ENCODE peak calls at places on chromosome 20, in eight cellular contexts. V is fibroblast of lung, L is HFF-Myc, M is right atrium auricular region, A is endodermal cell, Q is Peyer's patch, J is GM23338, X is B cell. O is an unnamed sample.

GRCh38 chr20:19828233-19828632 is 70.2 kb downstream of the RIN2 start:
- DNase-seq in A (no peak), X (peak; percentile 53), V (peak; percentile 35), L (no peak), Q (peak; percentile 61), J (no peak), M (no peak), O (no peak)

GRCh38 chr20:25571817-25572216 is 13.5 kb downstream of the NINL start:
- DNase-seq in Q (no peak), M (no peak), X (no peak), A (peak; percentile 15), V (no peak), L (no peak), J (no peak), O (no peak)

GRCh38 chr20:19249515-19249914 is 37.1 kb downstream of the SLC24A3 start:
- DNase-seq in X (no peak), M (no peak), L (no peak), A (no peak), Q (no peak), J (no peak), V (peak; percentile 22), O (no peak)

GRCh38 chr20:20520776-20521175 is 152.9 kb downstream of the INSM1 start:
- DNase-seq in J (no peak), L (no peak), M (no peak), Q (no peak), A (no peak), V (peak; percentile 12), X (no peak), O (no peak)

GRCh38 chr20:18144541-18145099 is 7.0 kb downstream of the KAT14 start:
- DNase-seq in Q (no peak), J (peak; percentile 17), V (no peak), M (no peak), A (peak; percentile 67), X (no peak), L (no peak), O (no peak)

GRCh38 chr20:8399963-8400362 is 267.9 kb downstream of the PLCB1 start:
- DNase-seq in M (no peak), L (no peak), V (no peak), Q (no peak), A (no peak), X (peak; percentile 58), J (no peak), O (no peak)

GRCh38 chr20:31823360-31824124 is 4.4 kb downstream of the MYLK2 start:
- DNase-seq in L (no peak), M (no peak), Q (no peak), A (peak; percentile 55), X (no peak), J (no peak), V (no peak), O (no peak)

GRCh38 chr20:58306421-58307261 is 2.9 kb upstream of the RAB22A start:
- DNase-seq in L (no peak), V (no peak), X (peak; percentile 62), J (no peak), Q (peak; percentile 75), A (no peak), M (no peak), O (peak; percentile 77)

GRCh38 chr20:51091564-51092195 is 68.8 kb upstream of the KCNG1 start:
- DNase-seq in A (peak; percentile 84), M (no peak), V (no peak), L (no peak), J (peak; percentile 37), X (no peak), Q (no peak), O (no peak)

GRCh38 chr20:56409521-56409920 is 2.5 kb upstream of the CASS4 start:
- DNase-seq in J (no peak), M (no peak), L (no peak), X (no peak), Q (no peak), V (peak; percentile 97), A (no peak), O (no peak)

GRCh38 chr20:5482791-5483190 is 166.0 kb upstream of the PROKR2 start:
- DNase-seq in L (no peak), X (no peak), A (peak; percentile 5), Q (peak; percentile 69), M (no peak), V (peak; percentile 70), J (no peak), O (no peak)

GRCh38 chr20:23021941-23022340 is 13.2 kb upstream of the SSTR4 start:
- DNase-seq in L (peak; percentile 2), A (no peak), J (no peak), M (no peak), Q (no peak), V (no peak), X (no peak), O (no peak)

GRCh38 chr20:19998990-19999705 is 18.0 kb upstream of the NAA20 start:
- DNase-seq in J (no peak), V (no peak), M (no peak), A (no peak), L (no peak), Q (no peak), X (no peak), O (no peak)

GRCh38 chr20:17966432-17967312 is 1.9 kb downstream of the SNX5 start:
- DNase-seq in M (no peak), V (peak; percentile 63), A (no peak), X (peak; percentile 28), Q (no peak), J (peak; percentile 33), L (no peak), O (no peak)

GRCh38 chr20:9280654-9281053 is 211.8 kb downstream of the PLCB4 start:
- DNase-seq in X (no peak), V (no peak), J (no peak), Q (no peak), M (no peak), L (peak; percentile 61), A (no peak), O (no peak)

GRCh38 chr20:49656304-49656703 is 57.4 kb downstream of the B4GALT5 start:
- DNase-seq in V (peak; percentile 53), A (no peak), J (no peak), Q (no peak), L (no peak), X (no peak), M (no peak), O (no peak)

GRCh38 chr20:47335251-47336012 is 21.1 kb downstream of the ZMYND8 start:
- DNase-seq in M (no peak), L (no peak), A (no peak), X (no peak), V (no peak), J (no peak), Q (no peak), O (no peak)

GRCh38 chr20:48051810-48052491 is 266.7 kb upstream of the SULF2 start:
- DNase-seq in X (no peak), V (peak; percentile 56), L (peak; percentile 80), M (no peak), A (no peak), J (peak; percentile 6), Q (no peak), O (peak; percentile 74)

GRCh38 chr20:16444056-16444777 is 129.0 kb downstream of the KIF16B start:
- DNase-seq in X (no peak), V (peak; percentile 69), J (no peak), L (no peak), Q (no peak), M (no peak), A (no peak), O (no peak)

DNA sequence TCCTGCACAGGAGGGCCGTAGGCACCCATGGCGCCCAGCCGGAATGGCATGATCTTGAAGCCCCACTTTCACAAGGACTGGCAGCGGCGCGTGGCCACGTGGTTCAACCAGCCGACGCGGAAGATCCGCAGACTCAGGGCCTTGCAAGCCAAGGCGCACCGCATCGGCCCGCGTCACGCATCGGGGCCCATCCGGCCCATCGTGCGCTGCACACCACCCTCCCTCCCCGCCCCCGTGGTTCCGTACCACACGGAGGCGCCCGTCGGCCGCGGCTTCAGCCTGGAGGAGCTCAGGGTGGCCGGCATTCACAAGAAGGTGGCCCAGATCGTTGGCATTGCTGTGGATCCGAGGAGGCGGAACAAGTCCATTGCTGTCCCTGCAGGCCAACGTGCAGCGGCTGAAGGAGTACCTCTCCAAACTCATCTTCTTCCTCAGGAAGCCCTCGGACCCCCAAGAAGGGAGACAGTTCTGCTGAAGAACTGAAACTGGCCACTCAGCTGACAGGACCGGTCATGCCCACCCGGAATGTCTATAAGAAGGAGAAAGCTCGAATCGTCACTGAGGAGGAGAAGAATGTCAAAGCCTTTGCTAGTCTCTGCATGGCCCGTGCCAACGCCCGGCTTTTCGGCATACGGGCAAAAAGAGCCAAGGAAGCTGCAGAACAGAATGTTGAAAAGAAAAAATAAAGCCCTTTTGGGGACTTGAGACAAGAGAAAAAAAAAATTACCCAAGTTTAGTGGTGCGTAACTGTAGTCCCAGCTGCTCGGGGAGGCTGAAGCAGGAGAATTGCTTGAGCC is 9.9 kb upstream of the NCOA5 start:
- DNase-seq in V (no peak), L (no peak), A (peak; percentile 82), M (no peak), J (peak; percentile 76), X (peak; percentile 74), Q (peak; percentile 82), O (no peak)
- TF ChIP-seq CTCF in V (no peak), L (no peak), A (peak; percentile 63), M (no peak), J (peak; percentile 36), X (peak; percentile 45), Q (no peak), O (no peak)

GRCh38 chr20:36666181-36666740 is 20.3 kb upstream of the SLA2 start:
- DNase-seq in X (no peak), M (no peak), L (no peak), V (peak; percentile 47), Q (no peak), A (no peak), J (no peak), O (no peak)
- TF ChIP-seq CTCF in X (peak; percentile 30), M (no peak), L (no peak), V (peak; percentile 23), Q (no peak), A (peak; percentile 45), J (no peak), O (no peak)

GRCh38 chr20:42775866-42776265 is 413.8 kb downstream of the PTPRT start:
- DNase-seq in Q (no peak), L (no peak), X (no peak), V (no peak), M (no peak), A (no peak), J (no peak), O (no peak)

GRCh38 chr20:42779216-42779615 is 410.5 kb downstream of the PTPRT start:
- DNase-seq in X (no peak), M (no peak), V (no peak), Q (no peak), J (no peak), A (no peak), L (no peak), O (no peak)

GRCh38 chr20:42775037-42775436 is 414.7 kb downstream of the PTPRT start:
- DNase-seq in J (no peak), V (no peak), L (no peak), Q (no peak), M (no peak), A (no peak), X (no peak), O (no peak)
- TF ChIP-seq CTCF in J (no peak), V (no peak), L (no peak), Q (no peak), M (no peak), A (no peak), X (no peak), O (no peak)

DNA sequence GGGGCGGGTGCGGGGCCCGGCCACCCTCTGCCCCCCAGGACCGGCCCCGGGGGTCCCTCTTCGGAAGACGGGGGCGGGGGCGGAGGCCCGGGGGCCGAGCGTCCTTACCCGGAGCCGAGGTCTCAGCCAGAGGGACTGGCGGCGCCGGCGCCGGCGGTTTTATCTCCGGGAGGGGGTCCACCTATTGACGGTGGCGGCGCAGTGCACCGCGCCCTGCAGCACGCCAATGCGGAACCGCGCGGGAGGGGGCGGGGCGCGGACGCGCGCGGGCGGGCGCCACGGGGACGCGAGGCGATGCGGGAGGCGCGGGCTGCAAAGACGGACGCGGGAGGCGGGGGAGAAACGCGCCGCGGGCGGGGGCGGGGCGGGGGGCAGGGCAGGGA is at the start of gene EEF1A2:
- DNase-seq in V (no peak), X (peak; percentile 96), A (peak; percentile 66), L (no peak), J (no peak), Q (peak; percentile 59), M (no peak), O (peak; percentile 73)
- TF ChIP-seq CTCF in V (no peak), X (no peak), A (no peak), L (no peak), J (no peak), Q (no peak), M (peak; percentile 12), O (peak; percentile 38)